ENCODE peak calls at places on chromosomes 12 and 14, in five cellular contexts. One of them, this sample, is unnamed.

GRCh38 chr12:50174971-50175715 is 8.0 kb upstream of the CERS5 start:
- DNase-seq in H1: no peak
- DNase-seq in mesendoderm: peak; percentile 70
- DNase-seq in IMR-90: peak; percentile 85
- DNase-seq in H9: no peak
- DNase-seq in this sample: peak; percentile 70

GRCh38 chr14:102968306-102968705 is 45.8 kb downstream of the AMN start:
- DNase-seq in IMR-90: no peak
- DNase-seq in H1: no peak
- DNase-seq in mesendoderm: no peak
- DNase-seq in H9: no peak
- DNase-seq in this sample: no peak

GRCh38 chr12:106753526-106753925 is 21.0 kb upstream of the RIC8B start:
- DNase-seq in H1: no peak
- DNase-seq in mesendoderm: no peak
- DNase-seq in H9: no peak
- DNase-seq in IMR-90: no peak
- DNase-seq in this sample: no peak

GRCh38 chr12:65879878-65880277 is 55.6 kb downstream of the HMGA2 start:
- DNase-seq in mesendoderm: no peak
- DNase-seq in H9: no peak
- DNase-seq in H1: no peak
- DNase-seq in IMR-90: peak; percentile 88
- DNase-seq in this sample: no peak

GRCh38 chr14:78153069-78153351 is 17.2 kb upstream of the NRXN3 start:
- DNase-seq in IMR-90: peak; percentile 0
- DNase-seq in H9: no peak
- DNase-seq in mesendoderm: no peak
- DNase-seq in H1: no peak
- DNase-seq in this sample: no peak

GRCh38 chr14:68020999-68021663 is 201.6 kb downstream of the RAD51B start:
- DNase-seq in H9: no peak
- DNase-seq in H1: no peak
- DNase-seq in mesendoderm: no peak
- DNase-seq in IMR-90: no peak
- DNase-seq in this sample: no peak

GRCh38 chr12:45336762-45337596 is 121.1 kb downstream of the ANO6 start:
- DNase-seq in H9: no peak
- DNase-seq in mesendoderm: no peak
- DNase-seq in IMR-90: peak; percentile 98
- DNase-seq in H1: no peak
- DNase-seq in this sample: no peak

GRCh38 chr14:32307881-32308582 is 21.1 kb upstream of the AKAP6 start:
- DNase-seq in H9: no peak
- DNase-seq in mesendoderm: no peak
- DNase-seq in IMR-90: no peak
- DNase-seq in H1: no peak
- DNase-seq in this sample: no peak

GRCh38 chr14:79749051-79749450 is 462.3 kb downstream of the DIO2 start:
- DNase-seq in mesendoderm: no peak
- DNase-seq in H9: no peak
- DNase-seq in H1: no peak
- DNase-seq in IMR-90: no peak
- DNase-seq in this sample: no peak

DNA sequence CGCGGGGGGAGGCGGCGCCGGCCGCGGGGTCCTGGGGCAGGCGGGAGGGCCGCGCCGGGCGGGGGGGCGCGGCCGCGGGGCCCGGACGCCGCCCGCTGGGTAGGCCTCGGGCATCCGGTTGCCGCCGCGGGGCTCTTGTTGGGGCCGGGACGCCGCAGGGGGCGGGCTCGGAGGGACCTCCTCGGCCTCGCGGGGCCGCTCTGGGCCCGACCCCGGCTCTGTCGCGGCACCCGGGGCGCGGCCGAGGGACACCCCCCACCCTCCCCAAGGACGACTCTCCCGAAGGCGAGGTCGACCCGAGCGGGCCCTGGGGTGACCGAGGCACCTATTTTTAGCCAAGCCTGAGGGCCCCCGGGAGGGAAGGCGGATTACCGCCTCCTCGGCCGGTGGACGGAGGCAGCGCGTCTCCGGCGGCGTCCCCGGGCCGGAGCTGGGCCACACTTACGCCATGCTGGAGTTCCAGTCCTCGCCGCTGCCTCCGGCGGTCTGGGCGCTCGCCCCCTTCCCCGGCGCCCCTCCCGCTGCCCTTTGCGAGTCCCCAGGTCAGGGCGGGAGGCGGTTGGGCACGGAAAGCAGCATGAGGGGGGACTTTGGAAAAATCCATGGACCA is 499 bp downstream of the KTN1 start:
- DNase-seq in H9: peak; percentile 44
- DNase-seq in mesendoderm: no peak
- DNase-seq in H1: no peak
- DNase-seq in IMR-90: no peak
- DNase-seq in this sample: peak; percentile 50
- H2BK120ac ChIP-seq in H9: no peak overlapping the region
- H2BK120ac ChIP-seq in mesendoderm: peak overlapping the region; percentile 78
- H2BK120ac ChIP-seq in H1: no peak overlapping the region
- H2BK120ac ChIP-seq in IMR-90: no peak overlapping the region
- H2BK120ac ChIP-seq in this sample: no peak overlapping the region

DNA sequence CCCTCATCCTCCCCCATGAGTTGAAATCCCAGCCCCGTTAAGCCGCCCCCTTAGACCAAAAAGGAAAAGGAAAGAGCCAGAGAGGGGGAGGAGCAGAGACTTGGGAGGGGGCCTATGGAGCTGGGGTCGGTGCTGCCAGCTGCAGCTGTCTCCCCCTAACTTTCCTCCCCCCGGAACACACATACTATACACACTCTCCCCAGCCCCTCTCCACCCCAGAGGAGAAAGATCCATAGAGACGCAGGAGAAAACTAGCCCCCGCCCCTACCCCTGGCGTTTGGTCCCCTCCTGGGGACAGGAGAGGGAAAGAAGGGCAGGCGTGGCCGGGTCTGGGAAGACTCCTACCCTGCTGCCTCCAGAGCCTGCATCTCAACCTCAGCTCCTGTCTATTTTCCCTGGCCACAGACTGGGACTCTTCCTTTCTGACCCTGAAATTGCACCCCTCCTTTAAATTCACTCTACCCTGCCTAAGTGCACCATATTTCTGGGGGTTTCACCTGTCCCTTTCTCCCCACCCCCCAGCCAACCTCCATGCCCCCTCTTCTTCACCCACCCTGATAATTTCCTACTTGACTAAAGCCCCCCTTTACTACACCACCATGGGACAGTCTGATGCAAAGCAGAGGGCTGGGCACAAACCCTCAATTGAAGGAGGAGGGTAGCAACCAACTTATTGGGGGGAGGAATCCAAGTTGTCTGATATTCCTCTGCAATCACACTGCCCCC is 1.6 kb upstream of the HOXC9 start:
- DNase-seq in IMR-90: no peak
- DNase-seq in H1: no peak
- DNase-seq in mesendoderm: no peak
- DNase-seq in H9: no peak
- DNase-seq in this sample: no peak
- H3K4me2 ChIP-seq in IMR-90: no peak overlapping the region
- H3K4me2 ChIP-seq in H1: no peak overlapping the region
- H3K4me2 ChIP-seq in mesendoderm: no peak overlapping the region
- H3K4me2 ChIP-seq in H9: no peak overlapping the region
- H3K4me2 ChIP-seq in this sample: peak overlapping the region; percentile 11

GRCh38 chr12:108619369-108620160 is 14.1 kb downstream of the SELPLG start:
- DNase-seq in H1: no peak
- DNase-seq in H9: no peak
- DNase-seq in mesendoderm: no peak
- DNase-seq in IMR-90: no peak
- DNase-seq in this sample: no peak
- H2BK120ac ChIP-seq in H1: no peak overlapping the region
- H2BK120ac ChIP-seq in H9: no peak overlapping the region
- H2BK120ac ChIP-seq in mesendoderm: no peak overlapping the region
- H2BK120ac ChIP-seq in IMR-90: no peak overlapping the region
- H2BK120ac ChIP-seq in this sample: no peak overlapping the region

GRCh38 chr12:21662122-21662792 is 4.6 kb upstream of the LDHB start:
- DNase-seq in IMR-90: no peak
- DNase-seq in H9: no peak
- DNase-seq in mesendoderm: no peak
- DNase-seq in H1: no peak
- DNase-seq in this sample: no peak

GRCh38 chr12:21672151-21672550 is 14.5 kb upstream of the LDHB start:
- DNase-seq in H1: no peak
- DNase-seq in IMR-90: no peak
- DNase-seq in H9: no peak
- DNase-seq in mesendoderm: no peak
- DNase-seq in this sample: no peak

GRCh38 chr12:21665816-21666215 is 8.2 kb upstream of the LDHB start:
- DNase-seq in H1: no peak
- DNase-seq in H9: no peak
- DNase-seq in IMR-90: no peak
- DNase-seq in mesendoderm: no peak
- DNase-seq in this sample: no peak

DNA sequence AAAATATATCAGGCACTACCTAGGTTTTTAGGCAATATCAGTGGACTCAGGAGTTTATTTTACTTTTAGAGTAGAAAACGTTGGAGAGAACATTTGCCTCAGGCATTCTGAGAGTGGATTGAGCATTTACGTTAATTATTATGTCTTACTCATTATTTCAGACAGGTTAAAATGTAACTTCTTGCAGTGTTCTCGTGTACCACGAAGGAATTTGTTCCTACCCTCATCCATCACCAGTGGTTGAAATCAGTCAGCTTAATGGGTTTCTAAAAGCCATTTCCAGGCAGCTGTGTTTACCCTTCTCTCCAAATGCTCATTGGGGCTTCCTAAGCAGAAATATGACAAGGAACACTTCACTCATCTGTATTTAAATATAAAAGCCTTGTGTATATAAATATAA is 9.1 kb upstream of the LDHB start:
- DNase-seq in H9: no peak
- DNase-seq in mesendoderm: no peak
- DNase-seq in IMR-90: no peak
- DNase-seq in H1: no peak
- DNase-seq in this sample: no peak
- H3K4me2 ChIP-seq in H9: no peak overlapping the region
- H3K4me2 ChIP-seq in mesendoderm: no peak overlapping the region
- H3K4me2 ChIP-seq in IMR-90: no peak overlapping the region
- H3K4me2 ChIP-seq in H1: no peak overlapping the region
- H3K4me2 ChIP-seq in this sample: no peak overlapping the region

GRCh38 chr12:46382425-46382973 is 9.9 kb upstream of the SLC38A2 start:
- DNase-seq in H9: no peak
- DNase-seq in H1: no peak
- DNase-seq in mesendoderm: no peak
- DNase-seq in IMR-90: no peak
- DNase-seq in this sample: no peak
- H2BK120ac ChIP-seq in H9: no peak overlapping the region
- H2BK120ac ChIP-seq in H1: peak overlapping the region; percentile 1
- H2BK120ac ChIP-seq in mesendoderm: peak overlapping the region; percentile 90
- H2BK120ac ChIP-seq in IMR-90: peak overlapping the region; percentile 88
- H2BK120ac ChIP-seq in this sample: no peak overlapping the region

GRCh38 chr12:54383041-54383609 is 1.4 kb downstream of the ZNF385A start:
- DNase-seq in mesendoderm: peak; percentile 70
- DNase-seq in H1: no peak
- DNase-seq in H9: no peak
- DNase-seq in IMR-90: peak; percentile 96
- DNase-seq in this sample: no peak
- H3K4me2 ChIP-seq in mesendoderm: no peak overlapping the region
- H3K4me2 ChIP-seq in H1: no peak overlapping the region
- H3K4me2 ChIP-seq in H9: no peak overlapping the region
- H3K4me2 ChIP-seq in IMR-90: no peak overlapping the region
- H3K4me2 ChIP-seq in this sample: no peak overlapping the region

GRCh38 chr14:35338731-35339405 is 46.7 kb downstream of the PSMA6 start:
- DNase-seq in IMR-90: no peak
- DNase-seq in H9: no peak
- DNase-seq in H1: no peak
- DNase-seq in mesendoderm: no peak
- DNase-seq in this sample: no peak
- H2BK120ac ChIP-seq in IMR-90: no peak overlapping the region
- H2BK120ac ChIP-seq in H9: no peak overlapping the region
- H2BK120ac ChIP-seq in H1: no peak overlapping the region
- H2BK120ac ChIP-seq in mesendoderm: no peak overlapping the region
- H2BK120ac ChIP-seq in this sample: no peak overlapping the region

GRCh38 chr14:101827286-101827685 is 65.8 kb downstream of the PPP2R5C start:
- DNase-seq in IMR-90: no peak
- DNase-seq in H1: no peak
- DNase-seq in H9: no peak
- DNase-seq in mesendoderm: no peak
- DNase-seq in this sample: no peak
- H3K4me2 ChIP-seq in IMR-90: no peak overlapping the region
- H3K4me2 ChIP-seq in H1: no peak overlapping the region
- H3K4me2 ChIP-seq in H9: no peak overlapping the region
- H3K4me2 ChIP-seq in mesendoderm: no peak overlapping the region
- H3K4me2 ChIP-seq in this sample: no peak overlapping the region

DNA sequence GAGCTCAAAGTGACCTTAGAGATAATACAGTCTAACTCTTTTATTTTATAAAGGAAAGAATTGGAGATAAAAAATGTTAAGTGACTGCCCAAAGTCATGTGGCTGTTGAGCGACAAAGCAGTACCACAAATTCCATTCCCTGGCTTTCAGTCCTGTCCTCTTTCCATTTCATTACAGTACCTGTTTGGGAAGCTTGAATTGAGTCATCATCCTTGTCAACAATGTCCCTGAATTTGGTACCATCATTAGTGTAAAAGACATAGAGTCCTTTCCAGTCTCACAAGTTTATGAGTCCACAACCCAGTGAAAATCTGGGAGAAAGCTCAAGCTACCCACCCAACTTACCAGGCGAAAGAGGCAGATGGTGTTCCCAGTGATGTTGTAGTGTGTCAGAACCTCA is 3.8 kb downstream of the ERP27 start:
- DNase-seq in IMR-90: no peak
- DNase-seq in H9: no peak
- DNase-seq in mesendoderm: no peak
- DNase-seq in H1: no peak
- DNase-seq in this sample: no peak
- H2BK120ac ChIP-seq in IMR-90: no peak overlapping the region
- H2BK120ac ChIP-seq in H9: no peak overlapping the region
- H2BK120ac ChIP-seq in mesendoderm: no peak overlapping the region
- H2BK120ac ChIP-seq in H1: no peak overlapping the region
- H2BK120ac ChIP-seq in this sample: no peak overlapping the region

DNA sequence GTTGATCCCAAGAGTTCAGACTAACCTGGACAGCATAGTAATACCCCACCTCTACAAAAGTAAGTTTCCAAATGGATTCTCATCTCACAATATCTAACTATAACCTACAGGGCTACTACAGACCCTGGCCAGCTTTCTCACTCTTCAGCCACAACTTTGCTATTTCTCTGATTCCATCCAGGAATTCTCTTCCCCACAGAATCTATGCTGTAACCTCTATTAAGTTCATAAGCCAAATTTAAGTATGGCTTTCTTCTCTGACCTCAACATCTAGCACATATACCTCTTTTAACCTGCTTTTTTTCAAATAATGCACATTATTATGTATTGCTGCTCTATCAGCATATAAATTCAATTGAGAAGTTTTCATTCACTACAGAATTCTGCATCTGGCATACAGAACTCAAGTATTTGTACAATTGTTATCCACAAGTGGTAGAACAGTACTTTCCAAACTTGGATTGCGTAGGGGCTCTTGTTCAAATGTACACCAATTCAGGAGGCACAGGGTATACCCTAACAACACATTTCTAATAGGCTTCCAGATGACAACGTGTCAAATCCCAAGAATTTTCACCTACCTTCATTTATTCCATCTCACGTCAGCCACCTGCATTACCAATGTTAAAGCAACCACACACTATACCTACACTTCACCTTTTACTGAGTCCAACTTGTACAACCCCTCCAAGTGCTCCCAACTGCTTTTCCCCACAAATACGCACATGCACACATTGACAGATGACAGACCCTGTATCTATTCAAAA is 3.8 kb downstream of the RPS29 start:
- DNase-seq in mesendoderm: no peak
- DNase-seq in H1: no peak
- DNase-seq in H9: no peak
- DNase-seq in IMR-90: no peak
- DNase-seq in this sample: no peak
- H3K4me2 ChIP-seq in mesendoderm: peak overlapping the region; percentile 8
- H3K4me2 ChIP-seq in H1: peak overlapping the region; percentile 9
- H3K4me2 ChIP-seq in H9: no peak overlapping the region
- H3K4me2 ChIP-seq in IMR-90: no peak overlapping the region
- H3K4me2 ChIP-seq in this sample: no peak overlapping the region